ENCODE peak calls at places on chromosomes 2 and 18, in four cellular contexts. H is HepG2, F is WTC11, L is K562. Y is an unnamed sample.

GRCh38 chr2:42556351-42556890 is 12.0 kb upstream of the MTA3 start:
- DNase-seq in H (no peak), F (no peak), L (no peak), Y (no peak)

GRCh38 chr2:103161456-103162289 is 399.8 kb downstream of the TMEM182 start:
- DNase-seq in H (peak; percentile 62), F (no peak), L (peak; percentile 59), Y (peak; percentile 58)

GRCh38 chr18:48136544-48137353 is 206.3 kb upstream of the SMAD2 start:
- DNase-seq in H (no peak), F (no peak), L (no peak), Y (peak; percentile 42)

GRCh38 chr2:144456680-144457079 is 63.2 kb downstream of the ZEB2 start:
- DNase-seq in H (no peak), F (no peak), L (no peak), Y (no peak)

GRCh38 chr2:171095014-171095582 is 65.6 kb downstream of the TLK1 start:
- DNase-seq in H (no peak), F (no peak), L (no peak), Y (no peak)

GRCh38 chr2:10374362-10374943 is 71.7 kb downstream of the HPCAL1 start:
- DNase-seq in H (no peak), F (no peak), L (no peak), Y (no peak)

GRCh38 chr2:225157052-225157451 is 114.8 kb upstream of the DOCK10 start:
- DNase-seq in H (no peak), F (no peak), L (no peak), Y (no peak)

GRCh38 chr18:23102498-23103260 is 32.6 kb upstream of the CABLES1 start:
- DNase-seq in H (no peak), F (no peak), L (no peak), Y (no peak)

GRCh38 chr2:216551234-216551633 is 52.6 kb downstream of the RPL37A start:
- DNase-seq in H (peak; percentile 41), F (no peak), L (no peak), Y (no peak)

GRCh38 chr2:208148803-208149202 is 2.8 kb upstream of the CRYGB start:
- DNase-seq in H (no peak), F (no peak), L (no peak), Y (no peak)

GRCh38 chr2:239881561-239882320 is 143.4 kb downstream of the NDUFA10 start:
- DNase-seq in H (no peak), F (no peak), L (no peak), Y (no peak)

DNA sequence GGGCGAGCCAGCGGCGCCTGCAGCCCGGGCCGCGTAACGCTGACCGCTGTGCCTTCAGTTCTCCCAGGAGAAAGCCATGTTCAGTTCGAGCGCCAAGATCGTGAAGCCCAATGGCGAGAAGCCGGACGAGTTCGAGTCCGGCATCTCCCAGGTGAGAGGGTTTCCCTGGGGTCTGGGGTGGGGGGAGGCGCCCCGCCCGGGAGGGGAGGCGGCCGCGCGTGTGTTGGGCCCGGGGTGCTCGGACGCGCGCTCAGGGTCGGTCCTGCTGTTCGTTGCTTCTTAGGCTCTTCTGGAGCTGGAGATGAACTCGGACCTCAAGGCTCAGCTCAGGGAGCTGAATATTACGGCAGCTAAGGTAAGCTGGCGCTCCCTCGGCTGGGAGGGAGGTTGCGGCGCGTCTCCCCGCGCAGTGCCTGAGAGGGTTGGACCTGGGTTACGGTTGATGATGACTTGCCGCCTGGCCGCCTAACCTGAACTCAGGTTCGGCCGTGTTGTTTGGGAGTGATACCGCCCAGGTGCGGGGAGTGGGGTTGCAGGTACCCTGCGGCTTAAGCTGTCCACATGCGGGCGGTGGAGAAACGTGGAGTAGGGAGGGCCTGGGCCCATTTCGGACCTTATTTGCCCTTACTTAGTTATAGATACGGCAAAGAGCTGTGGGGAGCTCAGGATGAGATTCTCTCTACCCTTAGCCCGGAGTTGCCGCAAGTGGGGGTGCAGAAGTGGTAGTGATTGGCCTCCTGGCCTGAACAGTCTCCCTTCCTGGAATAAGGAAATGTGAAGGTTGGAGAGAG is 669 bp downstream of the RPS7 start:
- DNase-seq in H (no peak), F (no peak), L (peak; percentile 82), Y (no peak)
- TF ChIP-seq ELF4 in H (no peak), F (no peak), L (no peak), Y (no peak)

GRCh38 chr2:101619191-101619591 is 78.3 kb upstream of the MAP4K4 start:
- DNase-seq in H (no peak), F (no peak), L (no peak), Y (no peak)
- TF ChIP-seq ELF4 in H (no peak), F (no peak), L (no peak), Y (no peak)

GRCh38 chr18:46734981-46735380 is 21.9 kb downstream of the ST8SIA5 start:
- DNase-seq in H (no peak), F (no peak), L (no peak), Y (no peak)
- TF ChIP-seq ELF4 in H (no peak), F (no peak), L (no peak), Y (no peak)

DNA sequence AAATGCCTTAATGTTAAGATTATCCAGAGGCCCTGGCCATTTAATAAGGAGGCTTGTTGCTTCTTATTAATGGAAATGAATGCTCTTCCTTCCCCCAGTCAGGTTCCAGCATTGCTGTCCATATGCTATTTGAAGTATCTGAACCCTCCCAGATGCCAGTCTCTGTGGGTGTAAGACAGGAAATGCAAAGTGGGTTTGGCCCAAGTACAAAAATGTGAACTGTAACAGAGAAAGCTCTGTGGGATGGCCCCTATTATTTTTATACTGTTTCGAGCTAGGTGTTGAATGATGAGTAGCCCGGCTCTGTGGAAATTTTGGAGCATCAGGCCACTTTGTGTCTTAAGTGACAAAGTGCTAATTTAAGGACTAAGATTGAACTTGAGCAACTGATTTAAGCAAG is 141.0 kb downstream of the UXS1 start:
- DNase-seq in H (no peak), F (no peak), L (no peak), Y (no peak)
- TF ChIP-seq ELF4 in H (no peak), F (no peak), L (no peak), Y (no peak)

DNA sequence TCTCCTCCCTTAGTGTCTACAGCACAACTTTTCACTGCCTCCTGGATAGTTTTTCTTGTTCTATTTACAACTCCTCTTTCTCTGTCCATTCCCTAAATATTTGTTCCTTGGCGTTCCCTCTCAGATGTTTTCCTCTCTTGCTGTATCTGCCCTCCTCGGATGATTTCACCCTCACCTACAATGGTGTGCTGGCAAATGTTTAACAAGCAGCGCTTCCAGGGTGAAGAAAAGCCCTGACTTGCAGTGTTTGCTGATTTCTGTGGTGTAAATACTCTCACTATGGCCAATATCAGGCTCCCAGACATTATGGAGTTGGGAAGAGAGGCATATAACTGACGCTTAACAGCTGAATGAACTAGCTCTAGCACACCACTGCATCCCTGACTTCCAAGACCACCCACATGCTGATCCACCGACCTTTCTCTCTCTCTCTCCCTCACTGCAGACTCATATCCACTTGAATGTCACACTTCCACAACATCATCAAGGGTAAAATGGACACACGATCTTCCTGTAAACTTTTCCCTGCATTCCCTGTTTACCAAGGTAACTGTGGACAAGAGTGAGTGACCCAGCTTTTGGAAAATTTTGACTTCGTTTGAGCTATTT is 31.5 kb upstream of the SPTBN1 start:
- DNase-seq in H (peak; percentile 20), F (no peak), L (no peak), Y (no peak)
- TF ChIP-seq ELF4 in H (no peak), F (no peak), L (no peak), Y (no peak)